ENCODE peak calls at places on chromosome 13, in four cellular contexts. P is K562, C is GM12892, H is HL-60. D is an unnamed sample.

GRCh38 chr13:96963786-96964475 is 30.3 kb downstream of the OXGR1 start:
- DNase-seq in H (no peak), C (no peak), P (peak), D (no peak)

GRCh38 chr13:99103536-99103935 is 97.1 kb upstream of the UBAC2 start:
- DNase-seq in H (no peak), P (no peak), C (no peak), D (no peak)

GRCh38 chr13:88395804-88396203 is 724.6 kb downstream of the SLITRK5 start:
- DNase-seq in C (no peak), P (no peak), H (no peak), D (no peak)

GRCh38 chr13:98775844-98776598 is 23.5 kb upstream of the SLC15A1 start:
- DNase-seq in H (no peak), C (no peak), P (peak), D (peak)

GRCh38 chr13:39875583-39875982 is 220.1 kb downstream of the COG6 start:
- DNase-seq in H (no peak), P (no peak), C (no peak), D (no peak)

GRCh38 chr13:40665061-40665753 is 1.2 kb downstream of the FOXO1 start:
- DNase-seq in C (no peak), H (no peak), P (peak), D (no peak)

GRCh38 chr13:32748305-32748704 is 162.1 kb downstream of the PDS5B start:
- DNase-seq in P (no peak), H (no peak), C (no peak), D (no peak)

GRCh38 chr13:109764474-109765292 is 21.7 kb downstream of the IRS2 start:
- DNase-seq in P (no peak), H (no peak), C (no peak), D (no peak)

GRCh38 chr13:21676611-21677021 is 5.7 kb downstream of the FGF9 start:
- DNase-seq in P (no peak), C (no peak), H (no peak), D (no peak)

DNA sequence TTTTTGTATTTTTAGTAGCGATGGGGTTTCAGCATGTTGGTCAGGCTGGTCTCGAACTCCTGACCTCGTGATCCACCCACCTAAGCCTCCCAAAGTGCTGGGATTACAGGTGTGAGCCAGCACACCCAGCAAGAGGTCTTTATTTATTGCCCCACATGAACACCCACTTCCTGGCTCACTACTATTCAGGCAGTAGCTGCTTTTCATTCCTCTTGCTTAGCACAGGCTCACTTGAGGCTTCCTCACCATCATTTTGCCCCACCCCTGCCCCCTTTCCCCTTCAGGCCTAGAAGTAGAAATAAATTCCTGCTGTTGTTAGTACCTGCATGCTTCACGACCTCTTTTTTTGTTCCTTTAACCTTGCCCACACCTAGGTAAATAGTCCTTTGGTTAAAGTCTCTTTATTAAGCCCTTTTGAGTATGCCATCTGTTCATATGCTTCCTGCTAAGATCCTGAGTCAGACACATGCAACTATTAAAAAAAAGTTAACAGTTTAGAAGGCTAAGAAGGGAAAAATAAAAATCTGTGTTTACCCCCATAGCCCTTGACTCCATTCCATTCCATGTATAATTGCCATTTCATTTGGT is 33.5 kb upstream of the ITM2B start:
- DNase-seq in C (no peak), P (no peak), H (no peak), D (no peak)
- TF ChIP-seq POLR2AphosphoS5 in C (no peak), P (no peak), H (no peak), D (no peak)

GRCh38 chr13:45303866-45304265 is 37.1 kb downstream of the TPT1 start:
- DNase-seq in H (no peak), P (no peak), C (no peak), D (no peak)

GRCh38 chr13:45306966-45307365 is 34.0 kb downstream of the TPT1 start:
- DNase-seq in P (no peak), H (no peak), C (no peak), D (no peak)

GRCh38 chr13:45301263-45301662 is 39.7 kb downstream of the TPT1 start:
- DNase-seq in C (no peak), H (no peak), P (no peak), D (no peak)

GRCh38 chr13:45300190-45300985 is 40.6 kb downstream of the TPT1 start:
- DNase-seq in H (no peak), C (no peak), P (no peak), D (no peak)

GRCh38 chr13:45305079-45305478 is 35.9 kb downstream of the TPT1 start:
- DNase-seq in P (no peak), C (no peak), H (no peak), D (no peak)
- TF ChIP-seq POLR2AphosphoS5 in P (no peak), C (no peak), H (no peak), D (no peak)

DNA sequence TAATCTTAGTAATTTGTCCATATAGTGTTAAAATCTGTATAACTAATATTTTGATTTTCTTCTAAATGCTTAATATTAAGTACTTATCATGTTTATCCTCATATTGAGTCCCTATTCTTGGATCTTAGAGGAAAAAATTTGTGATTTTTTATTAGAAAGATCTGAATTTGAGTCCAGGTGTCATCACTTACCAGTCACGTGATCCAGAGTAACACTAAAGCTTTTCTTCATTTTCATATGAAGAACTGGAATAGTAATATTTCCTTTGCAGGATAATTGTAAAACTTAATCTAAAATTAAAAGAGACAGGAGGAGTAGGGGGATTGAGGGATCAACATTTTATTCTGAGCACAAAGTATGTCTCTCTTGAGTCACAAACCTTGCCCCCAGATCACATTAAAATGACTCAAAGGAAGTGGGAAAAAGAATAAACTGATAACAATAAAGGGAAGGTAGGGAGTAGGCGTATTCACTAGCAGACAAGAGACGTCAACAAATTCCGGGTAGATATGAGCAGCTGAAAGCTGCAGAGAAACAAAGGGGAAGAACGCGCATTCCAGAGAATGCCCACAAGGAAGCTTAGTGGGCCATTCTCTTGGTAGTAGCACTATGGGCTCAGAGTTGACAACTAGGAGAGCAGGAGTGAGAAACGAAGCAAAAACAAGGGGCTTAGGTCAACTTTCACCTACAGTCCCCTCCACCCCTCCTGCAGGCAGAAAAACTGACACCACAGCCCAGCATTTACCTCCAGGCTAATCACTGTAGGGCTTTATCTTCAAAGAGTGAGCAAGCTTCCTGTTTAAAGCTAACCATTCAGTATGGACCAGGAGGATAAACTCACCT is 123.1 kb downstream of the SPRY2 start:
- DNase-seq in C (no peak), P (no peak), H (no peak), D (no peak)
- TF ChIP-seq POLR2AphosphoS5 in C (no peak), P (no peak), H (no peak), D (no peak)

GRCh38 chr13:27039171-27039701 is 132.4 kb downstream of the USP12 start:
- DNase-seq in H (no peak), C (no peak), P (no peak), D (no peak)
- TF ChIP-seq POLR2AphosphoS5 in H (no peak), C (no peak), P (no peak), D (no peak)

GRCh38 chr13:65940720-65941119 is 1289.4 kb downstream of the PCDH9 start:
- DNase-seq in H (no peak), C (no peak), P (no peak), D (no peak)
- TF ChIP-seq POLR2AphosphoS5 in H (no peak), C (no peak), P (no peak), D (no peak)